ENCODE peak calls at places on chromosomes 1 and 21, in eight cellular contexts. C is H1, P is IMR-90, R is adrenal gland, E is tibial artery, H is ovary, T is mammary epithelial cell, W is neural progenitor cell. K is an unnamed sample. For H3K4me1, the result is how much of the 10 kb centered on the place peaks cover.

GRCh38 chr1:107575226-107575625 is 389.8 kb downstream of the VAV3 start:
- DNase-seq in C (no peak), P (no peak), R (no peak), E (no peak), H (no peak), T (no peak), W (no peak), K (no peak)

GRCh38 chr1:78003070-78003751 is 1.5 kb upstream of the DNAJB4 start:
- DNase-seq in C (no peak), P (no peak), R (no peak), E (no peak), H (no peak), T (no peak), W (no peak), K (no peak)

GRCh38 chr1:55375617-55376258 is 160.6 kb upstream of the USP24 start:
- DNase-seq in C (no peak), P (peak), R (peak), E (no peak), H (peak), T (peak), W (peak), K (peak)

GRCh38 chr1:30912913-30913652 is 4.5 kb upstream of the SDC3 start:
- DNase-seq in C (no peak), P (no peak), R (peak), E (peak), H (no peak), T (no peak), W (no peak), K (peak)

GRCh38 chr1:29121951-29122661 is 1.6 kb downstream of the TMEM200B start:
- DNase-seq in C (peak), P (peak), R (peak), E (peak), H (peak), T (no peak), W (peak), K (peak)

GRCh38 chr1:22048351-22049192 is 3.9 kb upstream of the CDC42 start:
- DNase-seq in C (no peak), P (peak), R (no peak), E (no peak), H (no peak), T (peak), W (no peak), K (no peak)

GRCh38 chr1:54001620-54002019 is 16.4 kb downstream of the LDLRAD1 start:
- DNase-seq in C (no peak), P (no peak), R (no peak), E (no peak), H (no peak), T (no peak), W (no peak), K (no peak)

GRCh38 chr1:6969106-6969505 is 183.9 kb downstream of the CAMTA1 start:
- DNase-seq in C (no peak), P (peak), R (no peak), E (no peak), H (no peak), T (peak), W (no peak), K (no peak)

GRCh38 chr1:21261551-21262281 is 28.5 kb downstream of the ECE1 start:
- DNase-seq in C (no peak), P (peak), R (peak), E (peak), H (no peak), T (peak), W (no peak), K (peak)

GRCh38 chr1:230261918-230262650 is 164.0 kb downstream of the PGBD5 start:
- DNase-seq in C (no peak), P (no peak), R (peak), E (no peak), H (no peak), T (no peak), W (no peak), K (no peak)

GRCh38 chr1:197892684-197893083 is 9.7 kb upstream of the C1orf53 start:
- DNase-seq in C (no peak), P (no peak), R (no peak), E (no peak), H (no peak), T (no peak), W (no peak), K (no peak)

GRCh38 chr1:59565611-59566410 is 248.9 kb upstream of the HOOK1 start:
- DNase-seq in C (no peak), P (peak), R (no peak), E (no peak), H (no peak), T (no peak), W (no peak), K (no peak)

GRCh38 chr1:11070876-11071275 is 11.1 kb upstream of the SRM start:
- DNase-seq in C (no peak), P (no peak), R (no peak), E (no peak), H (no peak), T (no peak), W (no peak), K (peak)

GRCh38 chr1:184078564-184079107 is 27.1 kb downstream of the TSEN15 start:
- DNase-seq in C (no peak), P (peak), R (no peak), E (no peak), H (no peak), T (no peak), W (no peak), K (no peak)

GRCh38 chr1:208216062-208216461 is 28.1 kb downstream of the PLXNA2 start:
- DNase-seq in C (no peak), P (peak), R (no peak), E (no peak), H (no peak), T (no peak), W (no peak), K (no peak)

GRCh38 chr1:119040906-119041305 is 52.8 kb upstream of the TBX15 start:
- DNase-seq in C (no peak), P (peak), R (peak), E (peak), H (peak), T (no peak), W (no peak), K (peak)

GRCh38 chr1:109618614-109619404 is 607 bp downstream of the GNAT2 start:
- DNase-seq in C (no peak), P (no peak), R (no peak), E (no peak), H (no peak), T (no peak), W (no peak), K (no peak)

GRCh38 chr1:168057355-168057754 is 79.4 kb downstream of the GPR161 start:
- DNase-seq in C (no peak), P (no peak), R (no peak), E (no peak), H (no peak), T (no peak), W (no peak), K (no peak)

GRCh38 chr1:228488107-228488817 is 1.1 kb downstream of the RNF187 start:
- DNase-seq in C (no peak), P (no peak), R (peak), E (no peak), H (no peak), T (no peak), W (no peak), K (no peak)

GRCh38 chr1:189669846-189670245 is 807.8 kb downstream of the BRINP3 start:
- DNase-seq in C (no peak), P (peak), R (no peak), E (no peak), H (no peak), T (no peak), W (no peak), K (no peak)

GRCh38 chr1:172354291-172354940 is 66.1 kb upstream of the C1orf105 start:
- DNase-seq in C (no peak), P (no peak), R (no peak), E (no peak), H (no peak), T (no peak), W (no peak), K (no peak)

GRCh38 chr1:153773004-153773921 is 1.9 kb upstream of the SLC27A3 start:
- DNase-seq in C (no peak), P (no peak), R (no peak), E (no peak), H (no peak), T (no peak), W (no peak), K (no peak)

GRCh38 chr1:169110691-169111447 is 4.4 kb downstream of the ATP1B1 start:
- DNase-seq in C (no peak), P (peak), R (no peak), E (peak), H (no peak), T (no peak), W (no peak), K (no peak)

GRCh38 chr1:48242126-48242736 is 19.7 kb downstream of the SLC5A9 start:
- DNase-seq in C (no peak), P (no peak), R (no peak), E (no peak), H (no peak), T (no peak), W (no peak), K (no peak)

GRCh38 chr1:210724768-210725167 is 396.1 kb downstream of the HHAT start:
- DNase-seq in C (no peak), P (no peak), R (no peak), E (no peak), H (no peak), T (no peak), W (no peak), K (no peak)

GRCh38 chr1:159040893-159041724 is 31.4 kb downstream of the IFI16 start:
- DNase-seq in C (no peak), P (no peak), R (no peak), E (no peak), H (no peak), T (no peak), W (no peak), K (no peak)

GRCh38 chr21:22020221-22020620 is 1022.0 kb downstream of the NCAM2 start:
- DNase-seq in C (no peak), P (no peak), R (no peak), E (no peak), H (no peak), T (no peak), W (peak), K (no peak)

GRCh38 chr1:107048255-107048654 is 8.2 kb upstream of the PRMT6 start:
- DNase-seq in C (no peak), P (no peak), R (no peak), E (no peak), H (no peak), T (no peak), W (no peak), K (no peak)

GRCh38 chr1:221880182-221880581 is 138.3 kb upstream of the DUSP10 start:
- DNase-seq in C (no peak), P (peak), R (no peak), E (no peak), H (no peak), T (peak), W (no peak), K (no peak)

GRCh38 chr1:183270541-183271141 is 84.6 kb downstream of the LAMC2 start:
- DNase-seq in C (no peak), P (peak), R (no peak), E (no peak), H (no peak), T (no peak), W (no peak), K (no peak)

GRCh38 chr21:18914570-18914969 is 511.0 kb upstream of the TMPRSS15 start:
- DNase-seq in C (no peak), P (no peak), R (no peak), E (no peak), H (no peak), T (no peak), W (no peak), K (no peak)

GRCh38 chr1:55060133-55060999 is 21.0 kb downstream of the PCSK9 start:
- DNase-seq in C (no peak), P (no peak), R (no peak), E (no peak), H (no peak), T (no peak), W (no peak), K (no peak)

GRCh38 chr1:10074059-10074854 is 41.5 kb downstream of the UBE4B start:
- DNase-seq in C (no peak), P (peak), R (peak), E (peak), H (peak), T (peak), W (no peak), K (peak)

GRCh38 chr1:180921386-180921785 is 8.7 kb downstream of the KIAA1614 start:
- DNase-seq in C (no peak), P (no peak), R (no peak), E (no peak), H (no peak), T (no peak), W (no peak), K (no peak)

GRCh38 chr1:245549981-245550701 is 395.4 kb downstream of the KIF26B start:
- DNase-seq in C (no peak), P (no peak), R (no peak), E (no peak), H (no peak), T (no peak), W (peak), K (peak)

GRCh38 chr1:94602802-94603625 is 61.5 kb upstream of the F3 start:
- DNase-seq in C (no peak), P (peak), R (no peak), E (no peak), H (no peak), T (no peak), W (no peak), K (no peak)

GRCh38 chr1:79059361-79059760 is 52.8 kb upstream of the ADGRL4 start:
- DNase-seq in C (no peak), P (peak), R (no peak), E (no peak), H (no peak), T (peak), W (no peak), K (no peak)

GRCh38 chr1:230826166-230826875 is 42.0 kb downstream of the C1orf198 start:
- DNase-seq in C (no peak), P (no peak), R (no peak), E (no peak), H (no peak), T (no peak), W (no peak), K (no peak)

GRCh38 chr21:35015435-35016024 is 33.6 kb downstream of the RUNX1 start:
- DNase-seq in C (no peak), P (no peak), R (no peak), E (no peak), H (no peak), T (no peak), W (no peak), K (no peak)

GRCh38 chr21:35016071-35016470 is 33.0 kb downstream of the RUNX1 start:
- DNase-seq in C (no peak), P (no peak), R (no peak), E (no peak), H (no peak), T (no peak), W (no peak), K (no peak)

GRCh38 chr21:35017256-35017655 is 31.8 kb downstream of the RUNX1 start:
- DNase-seq in C (no peak), P (no peak), R (no peak), E (no peak), H (no peak), T (no peak), W (no peak), K (no peak)

GRCh38 chr21:35016517-35017188 is 32.4 kb downstream of the RUNX1 start:
- DNase-seq in C (no peak), P (no peak), R (no peak), E (no peak), H (no peak), T (no peak), W (no peak), K (no peak)

GRCh38 chr21:35014302-35015044 is 34.6 kb downstream of the RUNX1 start:
- DNase-seq in C (no peak), P (peak), R (no peak), E (no peak), H (no peak), T (peak), W (no peak), K (no peak)
- H3K4me1 ChIP-seq in C (under half), P (under half), R (under half), E (under half), H (under half), T (under half), W (under half), K (under half)

GRCh38 chr1:17723684-17724083 is 31.4 kb upstream of the ACTL8 start:
- DNase-seq in C (no peak), P (no peak), R (no peak), E (no peak), H (no peak), T (no peak), W (no peak), K (peak)

GRCh38 chr1:17728123-17728522 is 27.0 kb upstream of the ACTL8 start:
- DNase-seq in C (no peak), P (no peak), R (no peak), E (no peak), H (no peak), T (no peak), W (no peak), K (no peak)

GRCh38 chr1:17725084-17725718 is 29.9 kb upstream of the ACTL8 start:
- DNase-seq in C (no peak), P (no peak), R (no peak), E (no peak), H (no peak), T (peak), W (no peak), K (no peak)

GRCh38 chr1:17724150-17724549 is 31.0 kb upstream of the ACTL8 start:
- DNase-seq in C (no peak), P (no peak), R (no peak), E (no peak), H (no peak), T (no peak), W (no peak), K (no peak)

DNA sequence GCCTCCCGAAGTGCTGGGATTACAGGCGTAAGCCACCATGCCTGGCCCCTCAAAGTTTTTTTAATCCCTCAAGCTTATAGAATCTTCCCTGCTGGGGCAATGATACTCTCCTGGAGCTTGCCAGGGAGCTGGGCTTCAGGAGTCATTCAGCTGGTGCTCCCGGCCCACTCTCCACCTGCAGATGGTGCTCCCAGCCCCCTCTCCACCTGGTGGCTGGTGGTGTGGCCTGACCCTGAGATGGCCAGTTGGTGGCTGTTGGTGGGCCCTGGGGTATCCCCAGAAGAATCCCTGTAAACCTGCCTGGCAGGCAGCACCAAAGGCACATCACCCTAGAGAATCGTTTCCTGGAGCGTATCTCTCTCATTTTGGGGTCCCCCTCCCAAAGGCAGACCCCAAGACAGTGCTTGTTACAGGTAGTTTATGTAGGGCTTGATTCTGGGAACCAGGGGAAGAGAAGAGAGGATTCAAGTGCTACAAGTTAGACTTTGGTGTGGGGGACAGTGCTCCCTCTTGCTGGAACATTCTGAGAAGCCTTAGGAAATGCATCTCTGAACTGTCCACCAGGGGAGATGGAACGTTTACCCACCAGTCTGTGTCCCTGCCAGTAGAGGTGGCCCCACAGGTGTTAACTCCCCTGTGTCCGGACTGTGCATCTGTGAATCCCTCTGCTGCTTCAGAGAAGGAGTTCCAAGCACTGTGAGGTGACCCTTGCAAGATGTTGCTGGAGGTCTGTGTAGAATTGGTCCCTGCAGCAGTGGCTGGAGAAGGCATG is 29.1 kb upstream of the ACTL8 start:
- DNase-seq in C (no peak), P (no peak), R (no peak), E (no peak), H (no peak), T (no peak), W (no peak), K (no peak)
- TF ChIP-seq CTCF in C (no peak), P (no peak), R (no peak), E (no peak), H (no peak), T (no peak), W (no peak), K (no peak)

DNA sequence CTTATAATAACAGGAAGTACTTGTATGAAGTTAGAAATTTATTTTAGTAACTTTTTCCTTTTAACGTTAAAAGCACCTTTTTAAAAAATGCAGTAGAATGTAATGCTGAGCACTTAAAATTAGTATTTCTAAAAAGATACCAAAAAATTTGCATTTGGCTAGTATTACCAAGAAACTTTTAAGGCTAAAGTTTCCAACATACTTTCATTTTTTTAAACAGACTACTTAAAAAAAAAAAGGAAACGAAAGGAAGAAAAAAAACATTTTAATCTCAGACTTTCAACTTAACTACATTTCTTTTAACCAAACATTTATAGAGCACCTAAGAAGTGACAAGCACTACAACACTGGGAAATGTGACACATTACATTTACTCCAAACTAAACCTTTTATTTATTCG is 2.8 kb downstream of the ARID4B start:
- DNase-seq in C (no peak), P (no peak), R (no peak), E (no peak), H (no peak), T (no peak), W (no peak), K (no peak)
- H3K4me1 ChIP-seq in C (under half), P (under half), R (under half), E (under half), H (under half), T (under half), W (under half), K (under half)

GRCh38 chr1:37692078-37692833 is at the start of gene CDCA8:
- DNase-seq in C (peak), P (peak), R (peak), E (peak), H (peak), T (peak), W (peak), K (peak)
- TF ChIP-seq CTCF in C (peak), P (peak), R (peak), E (peak), H (peak), T (peak), W (peak), K (no peak)

GRCh38 chr1:202010042-202011015 is at the start of gene ELF3:
- DNase-seq in C (peak), P (no peak), R (no peak), E (no peak), H (peak), T (peak), W (peak), K (no peak)
- H3K4me1 ChIP-seq in C (under half), P (under half), R (under half), E (under half), H (under half), T (under half), W (under half), K (under half)

DNA sequence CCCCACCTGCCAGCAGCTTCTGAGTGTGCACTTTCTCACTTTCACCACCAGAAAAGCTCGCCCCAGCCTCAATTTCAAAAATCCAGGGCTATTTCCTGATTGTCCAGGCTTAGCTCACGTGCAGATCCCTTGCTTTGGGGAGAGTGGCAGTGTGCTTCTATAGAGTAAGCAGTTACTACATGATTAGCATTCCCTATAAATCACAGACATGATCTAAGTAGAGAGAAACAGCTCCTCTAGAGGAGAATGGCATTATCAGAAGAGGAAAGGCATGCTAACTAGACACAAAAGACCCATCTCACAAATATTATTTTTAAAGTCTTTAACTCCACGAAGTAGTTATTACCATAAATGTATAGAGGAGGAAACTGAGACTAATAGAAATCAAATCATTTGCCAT is 455.9 kb upstream of the PKN2 start:
- DNase-seq in C (no peak), P (no peak), R (no peak), E (no peak), H (no peak), T (no peak), W (no peak), K (no peak)
- TF ChIP-seq CTCF in C (peak), P (no peak), R (no peak), E (no peak), H (no peak), T (peak), W (peak), K (no peak)

GRCh38 chr1:116944613-116945012 is 34.9 kb downstream of the PTGFRN start:
- DNase-seq in C (no peak), P (no peak), R (no peak), E (no peak), H (no peak), T (no peak), W (no peak), K (peak)
- H3K4me1 ChIP-seq in C (under half), P (under half), R (under half), E (under half), H (under half), T (under half), W (under half), K (under half)

K was measured in testis.